ENCODE peak calls at places on chromosomes 7 and 10, in ten cellular contexts. One of them, this sample, is unnamed.

GRCh38 chr7:55441668-55442305 is 76.7 kb downstream of the LANCL2 start:
- DNase-seq in fibroblast of mammary gland: peak
- DNase-seq in C1 segment of cervical spinal cord: no peak
- DNase-seq in NCI-H774: no peak
- DNase-seq in T follicular helper cell: no peak
- DNase-seq in RPMI7951: peak
- DNase-seq in left ventricle myocardium inferior: no peak
- DNase-seq in GM13977: no peak
- DNase-seq in colonic mucosa: no peak
- DNase-seq in stimulated activated CD4-positive, alpha-beta T cell treated with anti-CD3 and anti-CD28 coated beads, Interleukin-2, amount 100 ng/mL, for 24 hours: no peak
- DNase-seq in this sample: peak

GRCh38 chr7:157547611-157548010 is 210.8 kb downstream of the DNAJB6 start:
- DNase-seq in left ventricle myocardium inferior: no peak
- DNase-seq in colonic mucosa: no peak
- DNase-seq in GM13977: no peak
- DNase-seq in C1 segment of cervical spinal cord: no peak
- DNase-seq in NCI-H774: no peak
- DNase-seq in fibroblast of mammary gland: no peak
- DNase-seq in T follicular helper cell: no peak
- DNase-seq in stimulated activated CD4-positive, alpha-beta T cell treated with anti-CD3 and anti-CD28 coated beads, Interleukin-2, amount 100 ng/mL, for 24 hours: no peak
- DNase-seq in RPMI7951: peak
- DNase-seq in this sample: no peak

GRCh38 chr10:128274938-128275337 is 148.7 kb upstream of the MKI67 start:
- DNase-seq in C1 segment of cervical spinal cord: no peak
- DNase-seq in stimulated activated CD4-positive, alpha-beta T cell treated with anti-CD3 and anti-CD28 coated beads, Interleukin-2, amount 100 ng/mL, for 24 hours: peak
- DNase-seq in GM13977: no peak
- DNase-seq in NCI-H774: no peak
- DNase-seq in left ventricle myocardium inferior: no peak
- DNase-seq in fibroblast of mammary gland: peak
- DNase-seq in colonic mucosa: no peak
- DNase-seq in RPMI7951: peak
- DNase-seq in T follicular helper cell: no peak
- DNase-seq in this sample: no peak

GRCh38 chr10:103327906-103328305 is 23.0 kb downstream of the PCGF6 start:
- DNase-seq in T follicular helper cell: no peak
- DNase-seq in C1 segment of cervical spinal cord: no peak
- DNase-seq in stimulated activated CD4-positive, alpha-beta T cell treated with anti-CD3 and anti-CD28 coated beads, Interleukin-2, amount 100 ng/mL, for 24 hours: no peak
- DNase-seq in GM13977: no peak
- DNase-seq in fibroblast of mammary gland: no peak
- DNase-seq in NCI-H774: no peak
- DNase-seq in left ventricle myocardium inferior: no peak
- DNase-seq in RPMI7951: no peak
- DNase-seq in colonic mucosa: no peak
- DNase-seq in this sample: no peak

GRCh38 chr10:120012133-120012405 is 119.5 kb downstream of the SEC23IP start:
- DNase-seq in GM13977: no peak
- DNase-seq in left ventricle myocardium inferior: no peak
- DNase-seq in colonic mucosa: no peak
- DNase-seq in C1 segment of cervical spinal cord: no peak
- DNase-seq in T follicular helper cell: no peak
- DNase-seq in RPMI7951: no peak
- DNase-seq in stimulated activated CD4-positive, alpha-beta T cell treated with anti-CD3 and anti-CD28 coated beads, Interleukin-2, amount 100 ng/mL, for 24 hours: no peak
- DNase-seq in NCI-H774: no peak
- DNase-seq in fibroblast of mammary gland: no peak
- DNase-seq in this sample: no peak

GRCh38 chr10:103463456-103463855 is 4.8 kb upstream of the CALHM1 start:
- DNase-seq in NCI-H774: no peak
- DNase-seq in left ventricle myocardium inferior: no peak
- DNase-seq in fibroblast of mammary gland: peak
- DNase-seq in stimulated activated CD4-positive, alpha-beta T cell treated with anti-CD3 and anti-CD28 coated beads, Interleukin-2, amount 100 ng/mL, for 24 hours: no peak
- DNase-seq in GM13977: no peak
- DNase-seq in colonic mucosa: no peak
- DNase-seq in RPMI7951: no peak
- DNase-seq in T follicular helper cell: no peak
- DNase-seq in C1 segment of cervical spinal cord: no peak
- DNase-seq in this sample: no peak

GRCh38 chr10:124366825-124367224 is 51.9 kb downstream of the OAT start:
- DNase-seq in NCI-H774: no peak
- DNase-seq in stimulated activated CD4-positive, alpha-beta T cell treated with anti-CD3 and anti-CD28 coated beads, Interleukin-2, amount 100 ng/mL, for 24 hours: no peak
- DNase-seq in left ventricle myocardium inferior: no peak
- DNase-seq in colonic mucosa: no peak
- DNase-seq in fibroblast of mammary gland: no peak
- DNase-seq in GM13977: no peak
- DNase-seq in T follicular helper cell: no peak
- DNase-seq in RPMI7951: no peak
- DNase-seq in C1 segment of cervical spinal cord: no peak
- DNase-seq in this sample: no peak

GRCh38 chr7:84195295-84196006 is 862 bp upstream of the SEMA3A start:
- DNase-seq in stimulated activated CD4-positive, alpha-beta T cell treated with anti-CD3 and anti-CD28 coated beads, Interleukin-2, amount 100 ng/mL, for 24 hours: no peak
- DNase-seq in colonic mucosa: no peak
- DNase-seq in left ventricle myocardium inferior: no peak
- DNase-seq in GM13977: no peak
- DNase-seq in fibroblast of mammary gland: no peak
- DNase-seq in RPMI7951: no peak
- DNase-seq in T follicular helper cell: no peak
- DNase-seq in NCI-H774: no peak
- DNase-seq in C1 segment of cervical spinal cord: no peak
- DNase-seq in this sample: no peak

GRCh38 chr7:94698275-94698674 is 42.3 kb upstream of the SGCE start:
- DNase-seq in stimulated activated CD4-positive, alpha-beta T cell treated with anti-CD3 and anti-CD28 coated beads, Interleukin-2, amount 100 ng/mL, for 24 hours: no peak
- DNase-seq in T follicular helper cell: no peak
- DNase-seq in colonic mucosa: no peak
- DNase-seq in NCI-H774: no peak
- DNase-seq in left ventricle myocardium inferior: no peak
- DNase-seq in GM13977: no peak
- DNase-seq in RPMI7951: peak
- DNase-seq in C1 segment of cervical spinal cord: no peak
- DNase-seq in fibroblast of mammary gland: peak
- DNase-seq in this sample: peak

GRCh38 chr7:50479743-50480517 is 29.8 kb upstream of the FIGNL1 start:
- DNase-seq in C1 segment of cervical spinal cord: no peak
- DNase-seq in NCI-H774: no peak
- DNase-seq in RPMI7951: no peak
- DNase-seq in colonic mucosa: no peak
- DNase-seq in left ventricle myocardium inferior: no peak
- DNase-seq in T follicular helper cell: no peak
- DNase-seq in GM13977: no peak
- DNase-seq in stimulated activated CD4-positive, alpha-beta T cell treated with anti-CD3 and anti-CD28 coated beads, Interleukin-2, amount 100 ng/mL, for 24 hours: no peak
- DNase-seq in fibroblast of mammary gland: no peak
- DNase-seq in this sample: no peak

GRCh38 chr10:69303632-69304035 is 25.3 kb downstream of the HK1 start:
- DNase-seq in RPMI7951: peak
- DNase-seq in T follicular helper cell: no peak
- DNase-seq in GM13977: no peak
- DNase-seq in left ventricle myocardium inferior: no peak
- DNase-seq in stimulated activated CD4-positive, alpha-beta T cell treated with anti-CD3 and anti-CD28 coated beads, Interleukin-2, amount 100 ng/mL, for 24 hours: no peak
- DNase-seq in C1 segment of cervical spinal cord: no peak
- DNase-seq in colonic mucosa: no peak
- DNase-seq in NCI-H774: no peak
- DNase-seq in fibroblast of mammary gland: peak
- DNase-seq in this sample: no peak

GRCh38 chr7:106217089-106217542 is 67.7 kb downstream of the NAMPT start:
- DNase-seq in left ventricle myocardium inferior: peak
- DNase-seq in RPMI7951: peak
- DNase-seq in fibroblast of mammary gland: peak
- DNase-seq in colonic mucosa: peak
- DNase-seq in NCI-H774: peak
- DNase-seq in GM13977: no peak
- DNase-seq in stimulated activated CD4-positive, alpha-beta T cell treated with anti-CD3 and anti-CD28 coated beads, Interleukin-2, amount 100 ng/mL, for 24 hours: no peak
- DNase-seq in C1 segment of cervical spinal cord: no peak
- DNase-seq in T follicular helper cell: no peak
- DNase-seq in this sample: no peak

GRCh38 chr10:46228076-46229071 is 58.4 kb upstream of the ANTXRL start:
- DNase-seq in NCI-H774: peak
- DNase-seq in T follicular helper cell: peak
- DNase-seq in C1 segment of cervical spinal cord: no peak
- DNase-seq in colonic mucosa: peak
- DNase-seq in left ventricle myocardium inferior: peak
- DNase-seq in RPMI7951: peak
- DNase-seq in fibroblast of mammary gland: peak
- DNase-seq in stimulated activated CD4-positive, alpha-beta T cell treated with anti-CD3 and anti-CD28 coated beads, Interleukin-2, amount 100 ng/mL, for 24 hours: peak
- DNase-seq in GM13977: peak
- DNase-seq in this sample: peak

GRCh38 chr7:143974457-143974856 is 19.8 kb downstream of the OR2F1 start:
- DNase-seq in colonic mucosa: peak
- DNase-seq in NCI-H774: no peak
- DNase-seq in GM13977: no peak
- DNase-seq in stimulated activated CD4-positive, alpha-beta T cell treated with anti-CD3 and anti-CD28 coated beads, Interleukin-2, amount 100 ng/mL, for 24 hours: no peak
- DNase-seq in fibroblast of mammary gland: no peak
- DNase-seq in left ventricle myocardium inferior: no peak
- DNase-seq in T follicular helper cell: no peak
- DNase-seq in RPMI7951: no peak
- DNase-seq in C1 segment of cervical spinal cord: no peak
- DNase-seq in this sample: no peak

GRCh38 chr7:144391823-144392255 is 11.7 kb downstream of the NOBOX start:
- DNase-seq in fibroblast of mammary gland: peak
- DNase-seq in GM13977: peak
- DNase-seq in T follicular helper cell: no peak
- DNase-seq in RPMI7951: peak
- DNase-seq in stimulated activated CD4-positive, alpha-beta T cell treated with anti-CD3 and anti-CD28 coated beads, Interleukin-2, amount 100 ng/mL, for 24 hours: no peak
- DNase-seq in C1 segment of cervical spinal cord: no peak
- DNase-seq in NCI-H774: peak
- DNase-seq in left ventricle myocardium inferior: no peak
- DNase-seq in colonic mucosa: no peak
- DNase-seq in this sample: peak

GRCh38 chr7:121278120-121279021 is 50.4 kb upstream of the WNT16 start:
- DNase-seq in C1 segment of cervical spinal cord: no peak
- DNase-seq in colonic mucosa: no peak
- DNase-seq in NCI-H774: no peak
- DNase-seq in RPMI7951: peak
- DNase-seq in GM13977: peak
- DNase-seq in stimulated activated CD4-positive, alpha-beta T cell treated with anti-CD3 and anti-CD28 coated beads, Interleukin-2, amount 100 ng/mL, for 24 hours: no peak
- DNase-seq in T follicular helper cell: no peak
- DNase-seq in fibroblast of mammary gland: peak
- DNase-seq in left ventricle myocardium inferior: no peak
- DNase-seq in this sample: no peak

GRCh38 chr7:17144313-17144712 is 154.1 kb upstream of the AHR start:
- DNase-seq in GM13977: no peak
- DNase-seq in fibroblast of mammary gland: peak
- DNase-seq in C1 segment of cervical spinal cord: no peak
- DNase-seq in left ventricle myocardium inferior: no peak
- DNase-seq in NCI-H774: no peak
- DNase-seq in T follicular helper cell: peak
- DNase-seq in RPMI7951: peak
- DNase-seq in colonic mucosa: no peak
- DNase-seq in stimulated activated CD4-positive, alpha-beta T cell treated with anti-CD3 and anti-CD28 coated beads, Interleukin-2, amount 100 ng/mL, for 24 hours: peak
- DNase-seq in this sample: no peak

GRCh38 chr7:36289833-36290661 is 99.6 kb upstream of the ANLN start:
- DNase-seq in stimulated activated CD4-positive, alpha-beta T cell treated with anti-CD3 and anti-CD28 coated beads, Interleukin-2, amount 100 ng/mL, for 24 hours: no peak
- DNase-seq in left ventricle myocardium inferior: no peak
- DNase-seq in NCI-H774: no peak
- DNase-seq in GM13977: no peak
- DNase-seq in T follicular helper cell: no peak
- DNase-seq in RPMI7951: peak
- DNase-seq in fibroblast of mammary gland: peak
- DNase-seq in C1 segment of cervical spinal cord: no peak
- DNase-seq in colonic mucosa: peak
- DNase-seq in this sample: no peak

GRCh38 chr10:78401882-78402367 is 368.3 kb downstream of the RPS24 start:
- DNase-seq in RPMI7951: no peak
- DNase-seq in left ventricle myocardium inferior: peak
- DNase-seq in stimulated activated CD4-positive, alpha-beta T cell treated with anti-CD3 and anti-CD28 coated beads, Interleukin-2, amount 100 ng/mL, for 24 hours: no peak
- DNase-seq in NCI-H774: no peak
- DNase-seq in GM13977: no peak
- DNase-seq in T follicular helper cell: no peak
- DNase-seq in fibroblast of mammary gland: no peak
- DNase-seq in colonic mucosa: no peak
- DNase-seq in C1 segment of cervical spinal cord: no peak
- DNase-seq in this sample: no peak

GRCh38 chr7:139118803-139119485 is 9.4 kb upstream of the ZC3HAV1 start:
- DNase-seq in fibroblast of mammary gland: no peak
- DNase-seq in NCI-H774: peak
- DNase-seq in T follicular helper cell: no peak
- DNase-seq in RPMI7951: no peak
- DNase-seq in left ventricle myocardium inferior: no peak
- DNase-seq in stimulated activated CD4-positive, alpha-beta T cell treated with anti-CD3 and anti-CD28 coated beads, Interleukin-2, amount 100 ng/mL, for 24 hours: no peak
- DNase-seq in C1 segment of cervical spinal cord: no peak
- DNase-seq in GM13977: peak
- DNase-seq in colonic mucosa: peak
- DNase-seq in this sample: no peak

GRCh38 chr7:101998904-101999236 is 181.4 kb downstream of the CUX1 start:
- DNase-seq in T follicular helper cell: no peak
- DNase-seq in NCI-H774: no peak
- DNase-seq in colonic mucosa: no peak
- DNase-seq in GM13977: no peak
- DNase-seq in fibroblast of mammary gland: no peak
- DNase-seq in left ventricle myocardium inferior: no peak
- DNase-seq in stimulated activated CD4-positive, alpha-beta T cell treated with anti-CD3 and anti-CD28 coated beads, Interleukin-2, amount 100 ng/mL, for 24 hours: no peak
- DNase-seq in RPMI7951: no peak
- DNase-seq in C1 segment of cervical spinal cord: no peak
- DNase-seq in this sample: no peak

GRCh38 chr7:101581891-101582290 is 47.2 kb downstream of the MYL10 start:
- DNase-seq in colonic mucosa: no peak
- DNase-seq in RPMI7951: no peak
- DNase-seq in left ventricle myocardium inferior: no peak
- DNase-seq in fibroblast of mammary gland: no peak
- DNase-seq in GM13977: peak
- DNase-seq in T follicular helper cell: no peak
- DNase-seq in C1 segment of cervical spinal cord: no peak
- DNase-seq in stimulated activated CD4-positive, alpha-beta T cell treated with anti-CD3 and anti-CD28 coated beads, Interleukin-2, amount 100 ng/mL, for 24 hours: no peak
- DNase-seq in NCI-H774: no peak
- DNase-seq in this sample: no peak

GRCh38 chr7:139358541-139359365 is 941 bp upstream of the LUC7L2 start:
- DNase-seq in NCI-H774: peak
- DNase-seq in RPMI7951: peak
- DNase-seq in GM13977: peak
- DNase-seq in fibroblast of mammary gland: peak
- DNase-seq in colonic mucosa: no peak
- DNase-seq in T follicular helper cell: peak
- DNase-seq in stimulated activated CD4-positive, alpha-beta T cell treated with anti-CD3 and anti-CD28 coated beads, Interleukin-2, amount 100 ng/mL, for 24 hours: peak
- DNase-seq in C1 segment of cervical spinal cord: no peak
- DNase-seq in left ventricle myocardium inferior: no peak
- DNase-seq in this sample: no peak

GRCh38 chr10:31343009-31343408 is 24.0 kb downstream of the ZEB1 start:
- DNase-seq in colonic mucosa: no peak
- DNase-seq in T follicular helper cell: no peak
- DNase-seq in C1 segment of cervical spinal cord: no peak
- DNase-seq in GM13977: no peak
- DNase-seq in RPMI7951: no peak
- DNase-seq in fibroblast of mammary gland: no peak
- DNase-seq in left ventricle myocardium inferior: no peak
- DNase-seq in NCI-H774: no peak
- DNase-seq in stimulated activated CD4-positive, alpha-beta T cell treated with anti-CD3 and anti-CD28 coated beads, Interleukin-2, amount 100 ng/mL, for 24 hours: no peak
- DNase-seq in this sample: no peak

GRCh38 chr7:103487419-103487818 is 41.4 kb upstream of the SLC26A5 start:
- DNase-seq in fibroblast of mammary gland: no peak
- DNase-seq in left ventricle myocardium inferior: no peak
- DNase-seq in colonic mucosa: peak
- DNase-seq in RPMI7951: no peak
- DNase-seq in C1 segment of cervical spinal cord: no peak
- DNase-seq in NCI-H774: peak
- DNase-seq in T follicular helper cell: no peak
- DNase-seq in stimulated activated CD4-positive, alpha-beta T cell treated with anti-CD3 and anti-CD28 coated beads, Interleukin-2, amount 100 ng/mL, for 24 hours: no peak
- DNase-seq in GM13977: no peak
- DNase-seq in this sample: no peak

GRCh38 chr10:48444266-48444665 is 137.8 kb downstream of the MAPK8 start:
- DNase-seq in T follicular helper cell: no peak
- DNase-seq in fibroblast of mammary gland: peak
- DNase-seq in left ventricle myocardium inferior: no peak
- DNase-seq in NCI-H774: no peak
- DNase-seq in colonic mucosa: no peak
- DNase-seq in GM13977: peak
- DNase-seq in C1 segment of cervical spinal cord: no peak
- DNase-seq in RPMI7951: peak
- DNase-seq in stimulated activated CD4-positive, alpha-beta T cell treated with anti-CD3 and anti-CD28 coated beads, Interleukin-2, amount 100 ng/mL, for 24 hours: no peak
- DNase-seq in this sample: no peak

This sample was measured in foreskin melanocyte.